ENCODE peak calls at places on chromosome 7, in seven cellular contexts. One of them, this sample, is unnamed. For H3K4me1, the result is how much of the 10 kb centered on the place peaks cover.

GRCh38 chr7:40717242-40717641 is 582.4 kb downstream of the SUGCT start:
- DNase-seq in IMR-90: peak
- DNase-seq in trophoblast cell: peak
- DNase-seq in mesendoderm: peak
- DNase-seq in neuronal stem cell: peak
- DNase-seq in H9: peak
- DNase-seq in H1: peak
- DNase-seq in this sample: peak

GRCh38 chr7:141686670-141687069 is 15.3 kb downstream of the DENND11 start:
- DNase-seq in trophoblast cell: peak
- DNase-seq in IMR-90: no peak
- DNase-seq in mesendoderm: no peak
- DNase-seq in H9: no peak
- DNase-seq in H1: no peak
- DNase-seq in neuronal stem cell: no peak
- DNase-seq in this sample: no peak

GRCh38 chr7:767941-768729 is 41.1 kb upstream of the PRKAR1B start:
- DNase-seq in IMR-90: peak
- DNase-seq in H1: no peak
- DNase-seq in H9: no peak
- DNase-seq in mesendoderm: no peak
- DNase-seq in trophoblast cell: peak
- DNase-seq in neuronal stem cell: no peak
- DNase-seq in this sample: no peak

GRCh38 chr7:13560441-13560840 is 429.0 kb downstream of the ETV1 start:
- DNase-seq in H9: no peak
- DNase-seq in H1: no peak
- DNase-seq in trophoblast cell: no peak
- DNase-seq in neuronal stem cell: no peak
- DNase-seq in IMR-90: peak
- DNase-seq in mesendoderm: no peak
- DNase-seq in this sample: peak

GRCh38 chr7:132004528-132004927 is 448.1 kb upstream of the PODXL start:
- DNase-seq in trophoblast cell: no peak
- DNase-seq in IMR-90: no peak
- DNase-seq in neuronal stem cell: no peak
- DNase-seq in mesendoderm: peak
- DNase-seq in H1: no peak
- DNase-seq in H9: peak
- DNase-seq in this sample: no peak

GRCh38 chr7:40765633-40766032 is 630.8 kb downstream of the SUGCT start:
- DNase-seq in mesendoderm: no peak
- DNase-seq in neuronal stem cell: no peak
- DNase-seq in H1: no peak
- DNase-seq in H9: no peak
- DNase-seq in trophoblast cell: no peak
- DNase-seq in IMR-90: no peak
- DNase-seq in this sample: no peak

GRCh38 chr7:19619122-19619521 is 89.7 kb downstream of the POLR1F start:
- DNase-seq in IMR-90: no peak
- DNase-seq in H1: no peak
- DNase-seq in neuronal stem cell: no peak
- DNase-seq in H9: no peak
- DNase-seq in mesendoderm: peak
- DNase-seq in trophoblast cell: no peak
- DNase-seq in this sample: no peak

GRCh38 chr7:141702047-141702567 is at the start of gene DENND11:
- DNase-seq in neuronal stem cell: peak
- DNase-seq in IMR-90: peak
- DNase-seq in H9: no peak
- DNase-seq in trophoblast cell: peak
- DNase-seq in mesendoderm: peak
- DNase-seq in H1: no peak
- DNase-seq in this sample: peak

GRCh38 chr7:102004229-102004628 is 186.8 kb downstream of the CUX1 start:
- DNase-seq in neuronal stem cell: no peak
- DNase-seq in H1: no peak
- DNase-seq in mesendoderm: no peak
- DNase-seq in H9: no peak
- DNase-seq in IMR-90: peak
- DNase-seq in trophoblast cell: no peak
- DNase-seq in this sample: no peak

GRCh38 chr7:102004831-102005230 is 187.4 kb downstream of the CUX1 start:
- DNase-seq in H9: no peak
- DNase-seq in IMR-90: no peak
- DNase-seq in neuronal stem cell: no peak
- DNase-seq in trophoblast cell: no peak
- DNase-seq in mesendoderm: no peak
- DNase-seq in H1: no peak
- DNase-seq in this sample: no peak

GRCh38 chr7:102008535-102009262 is 191.3 kb downstream of the CUX1 start:
- DNase-seq in H9: no peak
- DNase-seq in IMR-90: no peak
- DNase-seq in H1: no peak
- DNase-seq in trophoblast cell: peak
- DNase-seq in neuronal stem cell: no peak
- DNase-seq in mesendoderm: no peak
- DNase-seq in this sample: no peak

GRCh38 chr7:102006695-102007094 is 189.3 kb downstream of the CUX1 start:
- DNase-seq in mesendoderm: no peak
- DNase-seq in IMR-90: no peak
- DNase-seq in neuronal stem cell: no peak
- DNase-seq in trophoblast cell: no peak
- DNase-seq in H9: no peak
- DNase-seq in H1: no peak
- DNase-seq in this sample: no peak

DNA sequence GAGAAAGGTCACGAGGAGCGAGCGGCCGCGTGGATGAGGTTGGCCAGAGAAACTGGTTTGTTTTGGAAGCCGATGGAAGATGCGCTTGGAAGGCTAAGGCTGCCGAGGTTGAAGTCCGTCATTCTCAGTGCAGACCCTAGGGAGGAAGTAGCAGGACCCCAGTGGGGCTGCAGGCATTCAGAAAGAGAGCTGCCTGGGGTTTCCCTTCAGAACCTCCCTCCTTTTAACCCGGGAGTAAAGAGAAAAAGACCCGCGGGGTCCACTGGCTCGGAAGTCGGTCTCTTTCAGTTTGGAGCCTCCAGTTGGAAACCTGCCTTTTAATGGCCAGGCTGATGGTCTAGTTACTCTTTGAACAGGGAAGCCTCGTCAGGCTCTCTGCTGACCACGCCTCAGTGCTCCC is 188.5 kb downstream of the CUX1 start:
- DNase-seq in IMR-90: no peak
- DNase-seq in mesendoderm: no peak
- DNase-seq in neuronal stem cell: no peak
- DNase-seq in trophoblast cell: no peak
- DNase-seq in H1: no peak
- DNase-seq in H9: no peak
- DNase-seq in this sample: no peak
- H3K23ac ChIP-seq in IMR-90: no peak
- H3K23ac ChIP-seq in mesendoderm: no peak
- H3K23ac ChIP-seq in neuronal stem cell: no peak
- H3K23ac ChIP-seq in trophoblast cell: no peak
- H3K23ac ChIP-seq in H1: no peak
- H3K23ac ChIP-seq in H9: no peak
- H3K23ac ChIP-seq in this sample: no peak

GRCh38 chr7:36204044-36204663 is 51.1 kb downstream of the EEPD1 start:
- DNase-seq in IMR-90: no peak
- DNase-seq in neuronal stem cell: no peak
- DNase-seq in H9: no peak
- DNase-seq in H1: no peak
- DNase-seq in mesendoderm: no peak
- DNase-seq in trophoblast cell: no peak
- DNase-seq in this sample: no peak
- H3K4me1 ChIP-seq in IMR-90: under half
- H3K4me1 ChIP-seq in neuronal stem cell: under half
- H3K4me1 ChIP-seq in H9: under half
- H3K4me1 ChIP-seq in H1: under half
- H3K4me1 ChIP-seq in mesendoderm: under half
- H3K4me1 ChIP-seq in trophoblast cell: under half
- H3K4me1 ChIP-seq in this sample: under half

GRCh38 chr7:2512179-2512644 is 7.4 kb upstream of the LFNG start:
- DNase-seq in trophoblast cell: no peak
- DNase-seq in H1: no peak
- DNase-seq in IMR-90: no peak
- DNase-seq in neuronal stem cell: no peak
- DNase-seq in mesendoderm: no peak
- DNase-seq in H9: no peak
- DNase-seq in this sample: no peak
- H3K23ac ChIP-seq in trophoblast cell: no peak
- H3K23ac ChIP-seq in H1: no peak
- H3K23ac ChIP-seq in IMR-90: no peak
- H3K23ac ChIP-seq in neuronal stem cell: no peak
- H3K23ac ChIP-seq in mesendoderm: no peak
- H3K23ac ChIP-seq in H9: no peak
- H3K23ac ChIP-seq in this sample: no peak

GRCh38 chr7:116539879-116540278 is 15.0 kb downstream of the CAV1 start:
- DNase-seq in mesendoderm: no peak
- DNase-seq in IMR-90: no peak
- DNase-seq in H1: no peak
- DNase-seq in neuronal stem cell: no peak
- DNase-seq in H9: no peak
- DNase-seq in trophoblast cell: no peak
- DNase-seq in this sample: no peak
- H3K4me1 ChIP-seq in mesendoderm: under half
- H3K4me1 ChIP-seq in IMR-90: under half
- H3K4me1 ChIP-seq in H1: under half
- H3K4me1 ChIP-seq in neuronal stem cell: under half
- H3K4me1 ChIP-seq in H9: under half
- H3K4me1 ChIP-seq in trophoblast cell: under half
- H3K4me1 ChIP-seq in this sample: under half

This sample was measured in mesenchymal stem cell.